ENCODE peak calls at places on chromosomes 7 and 10, in six cellular contexts. E, C, B, R, T and U are unnamed samples.

GRCh38 chr7:102155821-102156441 is 130.7 kb upstream of the SH2B2 start:
- DNase-seq in E (no peak), B (no peak), R (no peak), T (no peak), C (no peak), U (no peak)

GRCh38 chr7:114133717-114134116 is 214.9 kb upstream of the PPP1R3A start:
- DNase-seq in T (no peak), E (no peak), B (no peak), C (no peak), R (no peak), U (no peak)

GRCh38 chr7:66198956-66199355 is 6.2 kb upstream of the TPST1 start:
- DNase-seq in R (no peak), T (no peak), B (no peak), C (no peak), E (no peak), U (no peak)

GRCh38 chr7:1533569-1534329 is 3.2 kb downstream of the MAFK start:
- DNase-seq in R (no peak), E (peak), B (peak), C (no peak), T (peak), U (peak)

GRCh38 chr10:82742901-82743300 is 867.9 kb downstream of the NRG3 start:
- DNase-seq in T (no peak), E (no peak), R (no peak), C (peak), B (no peak), U (no peak)

GRCh38 chr10:77073066-77073960 is 564.3 kb downstream of the KCNMA1 start:
- DNase-seq in B (no peak), C (no peak), E (no peak), T (peak), R (peak), U (no peak)

GRCh38 chr10:59536576-59537014 is 173.1 kb downstream of the SLC16A9 start:
- DNase-seq in R (no peak), T (no peak), B (no peak), E (no peak), C (peak), U (no peak)

GRCh38 chr10:12041766-12042408 is 722 bp downstream of the UPF2 start:
- DNase-seq in E (no peak), B (peak), C (peak), R (no peak), T (no peak), U (no peak)

GRCh38 chr7:95794917-95795515 is 22.7 kb downstream of the DYNC1I1 start:
- DNase-seq in B (peak), T (no peak), C (peak), E (no peak), R (no peak), U (no peak)

GRCh38 chr10:51667992-51668689 is 31.3 kb downstream of the CSTF2T start:
- DNase-seq in B (peak), R (no peak), T (no peak), E (no peak), C (no peak), U (no peak)

GRCh38 chr10:69750011-69750373 is 51.7 kb upstream of the COL13A1 start:
- DNase-seq in E (no peak), B (no peak), R (no peak), T (no peak), C (no peak), U (no peak)

GRCh38 chr10:47406870-47407648 is 23.0 kb upstream of the ZNF488 start:
- DNase-seq in B (peak), C (no peak), E (peak), R (peak), T (no peak), U (no peak)

GRCh38 chr7:98831641-98832221 is 38.1 kb downstream of the TMEM130 start:
- DNase-seq in B (peak), C (peak), T (no peak), R (no peak), E (no peak), U (no peak)

GRCh38 chr7:135388616-135389015 is 121.3 kb downstream of the CNOT4 start:
- DNase-seq in E (no peak), C (no peak), B (no peak), R (no peak), T (no peak), U (no peak)

GRCh38 chr10:122197823-122198222 is 73.3 kb upstream of the BTBD16 start:
- DNase-seq in B (no peak), R (no peak), E (no peak), T (no peak), C (peak), U (no peak)

GRCh38 chr10:26357203-26357602 is 80.9 kb upstream of the APBB1IP start:
- DNase-seq in C (no peak), T (no peak), E (no peak), R (no peak), B (no peak), U (no peak)

GRCh38 chr10:19158870-19159269 is 110.3 kb downstream of the MALRD1 start:
- DNase-seq in B (no peak), E (no peak), T (no peak), C (no peak), R (no peak), U (no peak)

GRCh38 chr10:976316-976715 is 11.9 kb upstream of the GTPBP4 start:
- DNase-seq in E (no peak), B (no peak), R (no peak), C (no peak), T (no peak), U (no peak)

GRCh38 chr10:72274213-72274729 is 547 bp downstream of the DDIT4 start:
- DNase-seq in R (no peak), T (no peak), E (no peak), B (no peak), C (no peak), U (no peak)

GRCh38 chr10:122368502-122369254 is 5.8 kb upstream of the PLEKHA1 start:
- DNase-seq in T (no peak), E (no peak), B (no peak), C (peak), R (peak), U (no peak)

GRCh38 chr10:102230861-102231356 is 4.8 kb downstream of the ELOVL3 start:
- DNase-seq in C (peak), R (no peak), T (no peak), E (no peak), B (peak), U (peak)

GRCh38 chr10:35495521-35496238 is 109.5 kb upstream of the GJD4 start:
- DNase-seq in T (no peak), B (peak), E (no peak), R (no peak), C (peak), U (no peak)

GRCh38 chr7:85052894-85053293 is 134.0 kb downstream of the SEMA3D start:
- DNase-seq in T (no peak), C (no peak), E (no peak), B (no peak), R (no peak), U (no peak)

GRCh38 chr7:39084344-39084743 is 106.6 kb downstream of the POU6F2 start:
- DNase-seq in B (no peak), C (no peak), E (no peak), R (no peak), T (no peak), U (no peak)

GRCh38 chr10:109784236-109784635 is 139.1 kb downstream of the XPNPEP1 start:
- DNase-seq in C (no peak), B (no peak), T (no peak), E (no peak), R (no peak), U (no peak)

GRCh38 chr10:112951349-112952281 is 1.6 kb downstream of the TCF7L2 start:
- DNase-seq in E (no peak), R (no peak), B (peak), T (peak), C (peak), U (peak)

GRCh38 chr10:70586348-70586930 is 16.1 kb downstream of the PRF1 start:
- DNase-seq in R (no peak), B (no peak), E (no peak), T (peak), C (no peak), U (no peak)

GRCh38 chr7:41817386-41817785 is 114.5 kb upstream of the INHBA start:
- DNase-seq in C (no peak), T (no peak), E (no peak), B (peak), R (no peak), U (no peak)

GRCh38 chr7:147509859-147510542 is 1080.6 kb upstream of the C7orf33 start:
- DNase-seq in E (no peak), R (no peak), B (peak), C (no peak), T (no peak), U (no peak)

GRCh38 chr7:8143151-8143874 is 118.7 kb downstream of the ICA1 start:
- DNase-seq in C (no peak), E (no peak), T (no peak), R (no peak), B (no peak), U (no peak)

GRCh38 chr10:92809845-92810244 is 38.5 kb upstream of the EXOC6 start:
- DNase-seq in R (no peak), C (no peak), E (no peak), B (no peak), T (no peak), U (no peak)

GRCh38 chr10:77274046-77274795 is 363.4 kb downstream of the KCNMA1 start:
- DNase-seq in C (peak), T (no peak), R (no peak), E (no peak), B (no peak), U (no peak)

GRCh38 chr7:22911889-22912288 is 89.2 kb upstream of the TOMM7 start:
- DNase-seq in C (no peak), E (no peak), T (no peak), B (no peak), R (no peak), U (no peak)

GRCh38 chr10:132915411-132915810 is 27.0 kb downstream of the CFAP46 start:
- DNase-seq in R (no peak), C (no peak), T (no peak), E (no peak), B (no peak), U (no peak)

GRCh38 chr10:86521620-86522384 is at the start of gene WAPL:
- DNase-seq in R (peak), B (peak), C (peak), E (peak), T (peak), U (peak)

GRCh38 chr10:86524225-86524982 is 2.8 kb upstream of the WAPL start:
- DNase-seq in T (no peak), C (no peak), B (no peak), R (no peak), E (no peak), U (no peak)

GRCh38 chr10:86520871-86521619 is 547 bp downstream of the WAPL start:
- DNase-seq in B (peak), R (no peak), C (peak), T (peak), E (no peak), U (peak)

GRCh38 chr10:86522385-86522855 is 828 bp upstream of the WAPL start:
- DNase-seq in B (no peak), C (no peak), R (no peak), E (no peak), T (no peak), U (no peak)

GRCh38 chr10:86523348-86523747 is 1.8 kb upstream of the WAPL start:
- DNase-seq in C (peak), E (no peak), T (no peak), B (peak), R (no peak), U (no peak)
- TF ChIP-seq CTCF in C (peak), E (no peak), T (no peak), B (peak), R (peak), U (no peak)

DNA sequence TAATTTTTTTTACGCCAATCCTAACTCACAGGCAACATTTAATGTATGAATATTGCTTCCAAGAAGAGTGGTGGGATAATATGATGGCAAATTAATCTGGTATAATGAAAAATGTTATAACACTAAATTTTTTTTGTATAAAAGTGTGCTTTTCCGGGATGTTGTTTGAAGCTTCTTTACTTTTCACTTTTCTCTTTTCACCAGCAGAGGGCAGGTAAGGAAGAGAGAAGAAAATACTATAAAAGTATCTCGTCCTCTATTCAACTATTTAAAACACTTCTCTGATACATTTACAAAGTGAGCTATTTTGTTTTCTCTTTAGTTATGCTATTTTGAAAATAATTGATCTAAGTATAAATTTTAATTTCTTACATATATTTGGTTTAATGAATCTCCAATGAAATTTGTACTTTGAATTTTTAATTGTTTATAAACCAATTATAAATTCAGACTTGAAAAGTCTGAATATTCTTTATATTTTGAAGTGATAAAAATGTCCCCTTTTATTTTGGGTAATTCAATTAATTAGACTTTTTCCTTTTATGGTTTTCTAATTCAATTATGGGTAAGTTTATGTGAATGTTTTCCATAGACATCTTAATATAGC is 20.7 kb upstream of the CFTR start:
- DNase-seq in E (peak), B (peak), R (no peak), T (no peak), C (peak), U (no peak)
- TF ChIP-seq CTCF in E (peak), B (peak), R (peak), T (peak), C (peak), U (peak)

DNA sequence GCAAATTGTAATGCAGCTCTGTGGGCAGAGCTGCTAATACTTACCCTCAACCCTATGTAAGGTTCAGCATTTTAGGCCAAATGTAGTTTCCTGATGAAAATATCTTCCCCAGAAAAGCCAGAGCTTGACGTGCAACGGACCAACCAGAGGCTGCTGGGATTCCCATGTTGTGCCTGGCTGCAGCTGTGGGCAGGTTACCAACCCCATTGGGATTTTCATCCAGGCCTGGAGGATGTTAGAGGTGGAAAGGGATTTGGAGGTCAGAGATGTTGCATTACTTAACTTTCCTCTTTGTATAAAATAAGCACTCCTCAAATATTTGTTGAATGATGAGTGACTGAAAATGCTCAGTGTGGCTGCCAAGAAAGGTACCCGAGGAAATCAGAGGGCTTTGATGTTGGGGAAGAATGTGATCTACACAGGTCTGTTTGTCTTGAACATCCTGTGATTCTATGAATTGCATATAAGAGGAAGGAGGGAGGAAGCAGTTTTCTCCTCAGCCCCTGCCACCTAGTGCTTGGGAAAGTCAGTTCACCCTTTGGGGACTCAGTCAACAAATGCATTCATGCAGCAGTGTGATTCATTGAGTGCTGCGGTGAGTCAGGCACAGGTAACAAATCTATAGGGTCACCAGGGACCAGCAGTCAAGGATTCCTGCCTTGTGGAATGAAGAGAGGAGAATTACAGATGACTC is 487.2 kb downstream of the RPS24 start:
- DNase-seq in T (no peak), B (peak), E (peak), C (peak), R (no peak), U (peak)
- TF ChIP-seq CTCF in T (no peak), B (peak), E (peak), C (peak), R (no peak), U (no peak)

DNA sequence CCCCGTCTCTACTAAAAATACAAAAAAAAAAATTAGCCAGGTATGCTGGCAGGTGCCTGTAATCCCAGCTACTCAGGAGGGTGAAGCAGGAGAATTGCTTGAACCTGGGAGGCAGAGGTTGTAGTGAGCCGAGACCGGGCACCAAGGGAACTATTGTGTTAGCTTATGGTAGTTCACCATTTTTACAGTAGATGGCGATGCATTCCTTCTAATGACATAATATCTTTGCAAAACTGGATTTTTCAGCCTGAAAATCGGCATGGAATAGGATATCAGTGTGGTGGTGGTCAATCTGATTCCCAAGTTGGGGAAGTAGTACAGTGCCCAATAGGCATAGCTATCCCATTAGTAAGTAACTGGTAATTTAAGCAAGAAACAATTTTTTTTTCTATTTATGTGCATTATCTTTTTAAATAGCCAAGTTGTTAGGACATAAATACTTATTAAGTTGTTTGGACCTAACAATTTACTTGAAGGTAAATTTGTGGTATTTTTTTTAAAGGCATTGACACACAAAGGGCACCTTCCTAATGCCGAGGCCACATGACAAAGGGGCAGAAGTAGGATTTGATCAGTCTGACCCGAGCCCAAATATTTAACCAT is 17.6 kb upstream of the IMPDH1 start:
- DNase-seq in C (peak), E (peak), B (peak), T (no peak), R (no peak), U (no peak)
- TF ChIP-seq CTCF in C (peak), E (peak), B (peak), T (peak), R (peak), U (peak)

DNA sequence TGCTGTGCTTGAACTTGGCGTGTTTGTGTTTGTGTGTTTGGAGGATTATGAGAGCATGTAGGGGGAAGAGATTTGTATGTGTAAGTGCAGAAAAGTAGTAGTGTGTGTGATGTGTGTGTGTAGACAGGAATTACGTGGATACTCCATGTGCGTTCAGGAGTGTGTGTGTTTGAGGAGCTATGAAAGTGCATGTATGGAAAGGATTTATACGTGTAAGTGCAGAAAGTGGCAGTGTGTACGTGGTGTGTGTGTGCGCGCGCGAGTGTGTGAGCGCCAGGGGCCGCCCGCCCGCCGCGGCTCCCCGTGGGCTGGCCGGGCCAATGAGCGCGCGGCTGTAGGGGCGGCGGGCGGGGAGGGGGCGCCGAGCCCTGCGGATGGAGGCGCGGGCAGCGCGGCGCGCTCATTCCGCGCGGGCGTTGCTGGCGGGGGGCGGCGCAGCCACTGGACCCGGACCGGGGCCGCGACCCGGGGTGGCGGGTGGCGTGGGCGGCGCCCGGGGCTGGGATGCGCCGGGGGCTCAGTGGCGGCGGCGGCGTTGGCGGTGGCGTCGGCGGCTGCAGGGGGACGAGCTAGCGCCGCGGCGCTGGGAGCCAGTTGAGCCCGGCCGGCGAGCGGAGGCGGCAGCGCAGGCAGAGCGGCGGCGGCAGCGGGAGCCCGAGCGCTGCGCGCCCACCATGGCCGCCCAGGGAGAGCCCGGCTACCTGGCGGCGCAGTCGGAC is at the start of gene BICC1:
- DNase-seq in R (no peak), C (peak), E (no peak), B (peak), T (peak), U (no peak)
- TF ChIP-seq CTCF in R (no peak), C (no peak), E (no peak), B (no peak), T (peak), U (no peak)

GRCh38 chr10:79178070-79178576 is 109.4 kb downstream of the ZMIZ1 start:
- DNase-seq in B (no peak), E (no peak), C (no peak), T (no peak), R (no peak), U (no peak)

GRCh38 chr10:79181227-79181626 is 112.5 kb downstream of the ZMIZ1 start:
- DNase-seq in T (no peak), C (no peak), R (no peak), E (no peak), B (no peak), U (no peak)

GRCh38 chr10:79180619-79181221 is 112.0 kb downstream of the ZMIZ1 start:
- DNase-seq in C (no peak), R (no peak), B (no peak), E (no peak), T (no peak), U (no peak)

GRCh38 chr10:79178614-79179403 is 110.0 kb downstream of the ZMIZ1 start:
- DNase-seq in R (no peak), B (peak), C (peak), T (no peak), E (no peak), U (no peak)

GRCh38 chr10:79179404-79180309 is 110.9 kb downstream of the ZMIZ1 start:
- DNase-seq in T (no peak), C (peak), B (peak), R (no peak), E (no peak), U (no peak)
- TF ChIP-seq CTCF in T (no peak), C (no peak), B (no peak), R (no peak), E (no peak), U (no peak)

DNA sequence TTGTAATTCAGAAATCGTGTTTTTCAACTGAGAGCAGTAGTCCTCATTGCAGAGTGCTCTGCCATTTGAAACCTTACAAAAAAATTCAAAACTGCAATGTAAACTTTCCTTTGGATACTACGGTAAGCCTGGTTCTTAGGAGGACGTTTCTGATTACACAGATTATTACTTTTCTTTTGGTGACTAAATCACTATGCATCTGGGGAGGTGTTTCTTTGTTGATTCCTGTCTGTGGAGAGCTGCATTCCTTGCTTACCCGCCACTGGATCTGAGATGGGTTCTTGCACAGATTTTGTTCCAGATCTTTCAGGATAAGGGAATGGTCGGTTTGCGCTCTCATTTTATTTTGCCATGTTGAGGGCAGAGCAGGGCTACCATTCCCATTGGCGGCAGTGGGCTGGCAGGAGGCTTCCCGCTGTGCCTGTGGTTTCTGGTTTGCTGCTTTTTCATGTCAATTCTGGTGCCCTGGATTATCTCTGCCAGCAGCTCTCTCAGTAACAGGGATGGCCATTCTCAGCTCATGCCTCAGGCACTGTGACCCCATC is 485.1 kb downstream of the GLRX3 start:
- DNase-seq in C (no peak), B (no peak), T (no peak), E (no peak), R (no peak), U (no peak)
- TF ChIP-seq CTCF in C (no peak), B (no peak), T (no peak), E (no peak), R (no peak), U (no peak)